ENCODE peak calls at places on chromosomes 6 and 20, in four cellular contexts. One of them, this sample, is unnamed.
A peak's percentile ranks its signal among the peaks of the same experiment; 100 is the strongest.

GRCh38 chr20:3013771-3014170 is 29.7 kb upstream of the GNRH2 start:
- DNase-seq in hepatocyte: no peak
- DNase-seq in A549: no peak
- DNase-seq in lower lobe of right lung: no peak
- DNase-seq in this sample: no peak

GRCh38 chr6:130163261-130163660 is 59.5 kb downstream of the SAMD3 start:
- DNase-seq in hepatocyte: no peak
- DNase-seq in A549: no peak
- DNase-seq in lower lobe of right lung: no peak
- DNase-seq in this sample: no peak

GRCh38 chr20:12358006-12358654 is 440.4 kb downstream of the BTBD3 start:
- DNase-seq in hepatocyte: peak; percentile 18
- DNase-seq in A549: peak; percentile 23
- DNase-seq in lower lobe of right lung: no peak
- DNase-seq in this sample: no peak

GRCh38 chr6:116010400-116011095 is 50.1 kb downstream of the FRK start:
- DNase-seq in hepatocyte: peak; percentile 78
- DNase-seq in A549: peak; percentile 69
- DNase-seq in lower lobe of right lung: peak; percentile 62
- DNase-seq in this sample: peak; percentile 28

GRCh38 chr6:26142026-26142425 is 54.8 kb downstream of the HFE start:
- DNase-seq in hepatocyte: no peak
- DNase-seq in A549: no peak
- DNase-seq in lower lobe of right lung: no peak
- DNase-seq in this sample: no peak

GRCh38 chr20:43963872-43964791 is 49.5 kb downstream of the TOX2 start:
- DNase-seq in hepatocyte: no peak
- DNase-seq in A549: no peak
- DNase-seq in lower lobe of right lung: no peak
- DNase-seq in this sample: no peak

GRCh38 chr6:21079468-21080048 is 514.0 kb upstream of the SOX4 start:
- DNase-seq in hepatocyte: peak; percentile 28
- DNase-seq in A549: no peak
- DNase-seq in lower lobe of right lung: no peak
- DNase-seq in this sample: no peak

GRCh38 chr6:98777762-98778161 is 56.6 kb upstream of the POU3F2 start:
- DNase-seq in hepatocyte: no peak
- DNase-seq in A549: no peak
- DNase-seq in lower lobe of right lung: no peak
- DNase-seq in this sample: no peak

GRCh38 chr6:10413850-10414765 is 766 bp downstream of the TFAP2A start:
- DNase-seq in hepatocyte: peak; percentile 46
- DNase-seq in A549: peak; percentile 79
- DNase-seq in lower lobe of right lung: no peak
- DNase-seq in this sample: no peak

GRCh38 chr6:24537771-24538385 is 43.1 kb downstream of the ALDH5A1 start:
- DNase-seq in hepatocyte: no peak
- DNase-seq in A549: no peak
- DNase-seq in lower lobe of right lung: no peak
- DNase-seq in this sample: no peak

GRCh38 chr20:62578294-62578897 is 63.9 kb upstream of the SLCO4A1 start:
- DNase-seq in hepatocyte: no peak
- DNase-seq in A549: peak; percentile 55
- DNase-seq in lower lobe of right lung: no peak
- DNase-seq in this sample: no peak

DNA sequence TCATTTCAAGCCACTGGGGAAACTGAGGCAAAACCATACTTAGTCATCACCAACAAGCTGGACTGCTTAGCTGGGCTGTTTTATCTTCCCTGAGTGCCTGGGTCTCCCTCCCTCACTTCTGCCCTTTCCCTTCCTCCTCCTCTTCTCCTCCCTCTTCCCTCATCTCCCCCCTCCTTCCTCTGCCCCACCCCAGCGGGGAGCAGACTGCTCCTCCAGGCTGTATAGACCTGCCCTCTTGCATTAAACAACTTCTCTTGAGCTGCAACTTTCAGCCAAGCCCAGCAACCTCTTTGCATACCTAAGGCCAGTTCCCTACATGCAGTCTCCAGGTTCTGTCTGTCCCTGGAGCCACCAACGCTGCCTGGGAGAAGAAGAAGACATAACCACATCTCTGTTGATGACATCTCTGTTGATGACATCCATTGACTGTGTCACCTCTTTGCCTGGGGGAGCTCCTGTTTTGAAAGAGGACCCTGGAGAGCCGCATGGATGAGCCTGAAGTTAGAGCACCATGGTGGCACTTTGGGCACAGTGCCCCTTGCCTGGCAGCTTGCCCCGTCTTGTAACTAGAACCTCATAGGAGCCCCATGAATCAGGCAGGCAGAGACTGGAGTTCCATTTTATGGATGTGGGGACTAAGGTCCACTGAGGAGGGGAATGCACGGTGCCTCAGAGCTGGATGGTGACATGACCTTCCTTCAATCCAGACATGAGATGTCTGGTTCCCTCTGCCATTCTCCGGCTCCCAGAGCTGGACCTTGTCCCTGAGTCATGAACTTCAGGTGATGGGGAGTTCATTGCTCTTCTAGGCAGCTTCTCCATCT is 7.8 kb upstream of the BPIFB6 start:
- DNase-seq in hepatocyte: peak; percentile 41
- DNase-seq in A549: no peak
- DNase-seq in lower lobe of right lung: no peak
- DNase-seq in this sample: no peak
- H3K27ac ChIP-seq in hepatocyte: peak overlapping the region; percentile 21
- H3K27ac ChIP-seq in A549: no peak overlapping the region
- H3K27ac ChIP-seq in lower lobe of right lung: no peak overlapping the region
- H3K27ac ChIP-seq in this sample: no peak overlapping the region

GRCh38 chr6:112243861-112244415 is 10.4 kb downstream of the LAMA4 start:
- DNase-seq in hepatocyte: no peak
- DNase-seq in A549: no peak
- DNase-seq in lower lobe of right lung: no peak
- DNase-seq in this sample: no peak
- H3K4me1 ChIP-seq in hepatocyte: peaks cover 12% of the 10 kb centered on the region
- H3K4me1 ChIP-seq in A549: no peaks in the 10 kb centered on the region
- H3K4me1 ChIP-seq in lower lobe of right lung: peaks cover 28% of the 10 kb centered on the region
- H3K4me1 ChIP-seq in this sample: peaks cover 14% of the 10 kb centered on the region

GRCh38 chr6:7087066-7087465 is 20.7 kb upstream of the RREB1 start:
- DNase-seq in hepatocyte: no peak
- DNase-seq in A549: no peak
- DNase-seq in lower lobe of right lung: no peak
- DNase-seq in this sample: no peak
- H3K27ac ChIP-seq in hepatocyte: peak overlapping the region; percentile 87
- H3K27ac ChIP-seq in A549: no peak overlapping the region
- H3K27ac ChIP-seq in lower lobe of right lung: peak overlapping the region; percentile 74
- H3K27ac ChIP-seq in this sample: peak overlapping the region; percentile 73

GRCh38 chr20:56592211-56592610 is 36.9 kb upstream of the TFAP2C start:
- DNase-seq in hepatocyte: no peak
- DNase-seq in A549: no peak
- DNase-seq in lower lobe of right lung: no peak
- DNase-seq in this sample: no peak

GRCh38 chr20:56588996-56589395 is 40.1 kb upstream of the TFAP2C start:
- DNase-seq in hepatocyte: no peak
- DNase-seq in A549: no peak
- DNase-seq in lower lobe of right lung: no peak
- DNase-seq in this sample: no peak

GRCh38 chr20:56590888-56591287 is 38.2 kb upstream of the TFAP2C start:
- DNase-seq in hepatocyte: no peak
- DNase-seq in A549: no peak
- DNase-seq in lower lobe of right lung: no peak
- DNase-seq in this sample: no peak

GRCh38 chr20:56589633-56590032 is 39.5 kb upstream of the TFAP2C start:
- DNase-seq in hepatocyte: no peak
- DNase-seq in A549: no peak
- DNase-seq in lower lobe of right lung: no peak
- DNase-seq in this sample: no peak

DNA sequence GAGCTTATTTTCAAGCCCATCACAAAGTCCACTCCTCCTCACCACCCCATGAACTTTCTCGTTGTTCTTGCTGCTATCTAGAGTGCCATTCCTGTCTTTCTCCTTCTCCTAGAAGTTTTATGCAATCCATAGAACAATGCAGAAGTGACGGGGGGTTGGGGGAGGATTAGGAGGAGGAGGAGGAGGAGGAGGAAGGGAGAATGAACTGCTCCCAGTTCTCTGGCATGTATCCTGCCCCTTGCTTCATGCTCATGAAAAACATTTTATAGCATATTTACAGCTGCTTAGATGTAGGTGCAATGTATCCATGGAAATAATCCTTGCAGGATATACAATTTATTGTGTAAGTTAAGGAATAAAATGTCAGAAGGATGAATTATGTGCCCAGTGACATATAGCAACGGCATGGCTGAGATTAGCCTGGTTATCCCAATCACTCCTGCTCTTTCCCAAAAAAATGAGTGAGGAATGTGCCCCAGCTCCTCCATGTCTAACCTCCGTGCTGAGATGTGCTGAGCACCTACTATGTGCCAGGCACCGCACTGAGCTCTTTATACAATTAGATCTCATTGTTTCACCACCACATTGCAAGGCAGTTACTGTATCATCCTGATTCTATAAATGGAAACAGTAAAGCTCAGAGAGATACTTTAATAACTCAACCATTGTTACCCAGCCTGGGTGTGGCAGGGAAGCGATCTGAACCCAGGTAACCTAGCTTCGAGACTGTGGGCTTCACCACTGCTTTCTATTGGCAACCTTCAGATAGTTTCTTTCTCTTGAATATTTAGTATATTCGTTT is 41.6 kb upstream of the TFAP2C start:
- DNase-seq in hepatocyte: no peak
- DNase-seq in A549: peak; percentile 65
- DNase-seq in lower lobe of right lung: no peak
- DNase-seq in this sample: no peak
- H3K4me1 ChIP-seq in hepatocyte: no peaks in the 10 kb centered on the region
- H3K4me1 ChIP-seq in A549: peaks cover 26% of the 10 kb centered on the region
- H3K4me1 ChIP-seq in lower lobe of right lung: no peaks in the 10 kb centered on the region
- H3K4me1 ChIP-seq in this sample: no peaks in the 10 kb centered on the region